ENCODE peak calls at places on chromosomes 5 and 9, in four cellular contexts. J is HepG2, F is HCT116, P is SK-N-SH. N is an unnamed sample.

GRCh38 chr9:35054185-35054835 is 18.1 kb downstream of the VCP start:
- DNase-seq in J (no peak), P (no peak), F (no peak), N (no peak)

GRCh38 chr5:171835066-171835465 is 49.4 kb downstream of the SMIM23 start:
- DNase-seq in P (no peak), J (no peak), F (no peak), N (no peak)

GRCh38 chr9:133962341-133962740 is 29.8 kb downstream of the VAV2 start:
- DNase-seq in P (no peak), F (no peak), J (no peak), N (no peak)

GRCh38 chr5:109452661-109453060 is 42.9 kb upstream of the PJA2 start:
- DNase-seq in F (no peak), P (no peak), J (no peak), N (no peak)

GRCh38 chr9:134455951-134456739 is 129.9 kb downstream of the RXRA start:
- DNase-seq in P (peak), J (no peak), F (peak), N (peak)

GRCh38 chr9:107738789-107739188 is 249.2 kb upstream of the KLF4 start:
- DNase-seq in J (no peak), P (no peak), F (no peak), N (no peak)

GRCh38 chr9:119639287-119639955 is 270.2 kb upstream of the BRINP1 start:
- DNase-seq in P (peak), F (no peak), J (no peak), N (no peak)

GRCh38 chr5:42811591-42812392 is at the start of gene SELENOP:
- DNase-seq in F (peak), J (peak), P (no peak), N (no peak)

GRCh38 chr9:107019216-107019615 is 156.2 kb downstream of the ZNF462 start:
- DNase-seq in F (no peak), J (no peak), P (no peak), N (no peak)

GRCh38 chr5:87195616-87196015 is 72.1 kb upstream of the RASA1 start:
- DNase-seq in J (no peak), F (no peak), P (no peak), N (no peak)

GRCh38 chr5:74433255-74434123 is 207.0 kb downstream of the ENC1 start:
- DNase-seq in F (no peak), P (no peak), J (no peak), N (no peak)

GRCh38 chr5:3218916-3219650 is 376.5 kb upstream of the IRX1 start:
- DNase-seq in P (no peak), J (no peak), F (no peak), N (no peak)

GRCh38 chr5:33556330-33557328 is 115.9 kb downstream of the TARS1 start:
- DNase-seq in P (no peak), J (peak), F (no peak), N (no peak)

GRCh38 chr5:177454397-177455035 is 7.9 kb downstream of the PRR7 start:
- DNase-seq in J (peak), F (peak), P (peak), N (peak)

GRCh38 chr5:180718810-180719453 is 20.9 kb downstream of the OR2Y1 start:
- DNase-seq in P (peak), J (peak), F (peak), N (peak)

GRCh38 chr5:62305715-62306493 is at the start of gene KIF2A:
- DNase-seq in J (peak), F (peak), P (peak), N (peak)

GRCh38 chr5:9869616-9870288 is 239.6 kb upstream of the TAS2R1 start:
- DNase-seq in J (no peak), F (no peak), P (no peak), N (no peak)

GRCh38 chr5:160802567-160802966 is 49.4 kb downstream of the ATP10B start:
- DNase-seq in F (no peak), P (no peak), J (no peak), N (no peak)

GRCh38 chr9:76873056-76873792 is 32.7 kb downstream of the PRUNE2 start:
- DNase-seq in P (no peak), F (no peak), J (no peak), N (no peak)

GRCh38 chr5:22835630-22836029 is 17.5 kb downstream of the CDH12 start:
- DNase-seq in P (no peak), F (no peak), J (no peak), N (no peak)

GRCh38 chr5:8333445-8333844 is 464.5 kb downstream of the MTRR start:
- DNase-seq in J (no peak), P (no peak), F (no peak), N (no peak)

GRCh38 chr9:2837915-2838314 is 6.0 kb downstream of the PUM3 start:
- DNase-seq in F (no peak), J (no peak), P (peak), N (no peak)

GRCh38 chr9:132006657-132007370 is 72.9 kb downstream of the MED27 start:
- DNase-seq in P (no peak), F (no peak), J (no peak), N (no peak)

GRCh38 chr9:122036988-122037387 is 56.1 kb downstream of the TTLL11 start:
- DNase-seq in J (no peak), P (no peak), F (no peak), N (no peak)

GRCh38 chr5:169980418-169981053 is at the start of gene INSYN2B:
- DNase-seq in F (peak), P (peak), J (peak), N (peak)

GRCh38 chr5:165029471-165029870 is 1524.1 kb downstream of the MAT2B start:
- DNase-seq in J (peak), F (no peak), P (peak), N (peak)

GRCh38 chr5:155926011-155926410 is 401.0 kb upstream of the SGCD start:
- DNase-seq in F (no peak), J (no peak), P (no peak), N (no peak)

GRCh38 chr9:77707696-77708095 is 59.6 kb upstream of the GNA14 start:
- DNase-seq in P (no peak), J (peak), F (peak), N (no peak)

GRCh38 chr5:83475540-83476469 is 4.3 kb downstream of the VCAN start:
- DNase-seq in J (peak), F (no peak), P (no peak), N (no peak)

GRCh38 chr5:153542536-153542935 is 52.1 kb downstream of the GRIA1 start:
- DNase-seq in F (no peak), P (no peak), J (no peak), N (no peak)
- TF ChIP-seq ELF1 in F (no peak), P (no peak), J (no peak), N (no peak)

GRCh38 chr9:97315550-97315949 is 8.1 kb downstream of the CCDC180 start:
- DNase-seq in F (no peak), J (no peak), P (no peak), N (no peak)
- TF ChIP-seq ELF1 in F (no peak), J (no peak), P (no peak), N (no peak)

GRCh38 chr9:79944991-79945390 is 373.2 kb downstream of the TLE4 start:
- DNase-seq in J (no peak), F (no peak), P (no peak), N (no peak)
- TF ChIP-seq ELF1 in J (no peak), F (no peak), P (no peak), N (no peak)

GRCh38 chr5:143409972-143410371 is 6.5 kb upstream of the NR3C1 start:
- DNase-seq in P (no peak), F (no peak), J (no peak), N (no peak)

GRCh38 chr5:143413964-143414669 is 10.6 kb upstream of the NR3C1 start:
- DNase-seq in P (no peak), J (no peak), F (no peak), N (no peak)

GRCh38 chr5:143416411-143416810 is 12.9 kb upstream of the NR3C1 start:
- DNase-seq in P (no peak), J (no peak), F (no peak), N (no peak)

GRCh38 chr5:143417503-143418139 is 14.1 kb upstream of the NR3C1 start:
- DNase-seq in J (no peak), F (no peak), P (no peak), N (no peak)

DNA sequence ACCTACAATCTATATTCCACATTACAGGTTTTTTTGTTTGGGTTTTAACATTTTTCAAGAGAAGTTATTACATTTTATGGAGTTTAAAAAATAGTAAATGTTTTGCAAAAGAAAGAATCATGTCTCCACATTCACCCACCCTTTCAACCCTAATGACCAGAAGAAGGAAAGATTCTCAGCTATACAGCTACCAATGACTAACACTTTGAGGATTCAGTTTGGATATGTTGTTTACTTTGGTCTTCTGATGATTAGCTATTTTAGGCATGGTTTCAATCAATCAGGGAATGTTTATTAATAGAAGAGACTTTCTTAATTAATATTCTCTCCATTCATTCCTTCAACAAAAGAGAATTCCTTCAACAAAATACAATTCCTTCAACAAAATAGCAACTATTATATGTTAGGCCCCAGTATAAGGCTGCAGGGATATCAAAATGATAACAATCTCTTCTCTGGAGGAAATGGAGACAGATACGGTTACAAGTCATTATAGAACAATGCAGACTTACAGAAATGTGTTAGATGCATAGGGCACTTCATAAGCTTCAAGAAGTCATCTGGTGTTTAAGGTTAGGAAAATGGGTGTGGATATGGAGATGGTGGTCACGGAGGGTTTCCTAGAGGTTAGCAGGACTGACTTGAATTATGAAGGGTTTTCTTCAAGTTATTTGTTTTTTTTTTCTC is 9.3 kb upstream of the NR3C1 start:
- DNase-seq in F (no peak), J (no peak), P (no peak), N (no peak)
- TF ChIP-seq ELF1 in F (no peak), J (no peak), P (no peak), N (no peak)

DNA sequence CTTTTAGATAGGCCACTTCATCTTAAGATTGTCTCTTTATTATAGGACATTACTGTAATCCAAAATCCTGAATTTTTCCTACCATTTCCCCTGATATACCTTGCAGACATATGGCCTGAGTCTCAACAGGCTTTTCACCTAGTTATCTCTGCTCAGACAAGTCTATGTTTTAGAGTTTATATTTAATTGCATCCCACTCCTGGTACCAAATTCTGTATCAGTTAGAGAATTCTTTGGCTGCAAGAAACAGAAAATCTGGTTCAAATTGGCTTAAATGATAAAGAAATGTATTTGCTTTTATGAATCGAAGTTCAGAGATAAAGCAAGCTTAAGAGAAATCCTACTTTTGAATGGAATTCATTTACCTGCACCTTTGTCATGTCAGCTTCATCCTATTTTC is 102.2 kb upstream of the OSMR start:
- DNase-seq in F (no peak), P (no peak), J (no peak), N (no peak)
- TF ChIP-seq ELF1 in F (no peak), P (no peak), J (no peak), N (no peak)

DNA sequence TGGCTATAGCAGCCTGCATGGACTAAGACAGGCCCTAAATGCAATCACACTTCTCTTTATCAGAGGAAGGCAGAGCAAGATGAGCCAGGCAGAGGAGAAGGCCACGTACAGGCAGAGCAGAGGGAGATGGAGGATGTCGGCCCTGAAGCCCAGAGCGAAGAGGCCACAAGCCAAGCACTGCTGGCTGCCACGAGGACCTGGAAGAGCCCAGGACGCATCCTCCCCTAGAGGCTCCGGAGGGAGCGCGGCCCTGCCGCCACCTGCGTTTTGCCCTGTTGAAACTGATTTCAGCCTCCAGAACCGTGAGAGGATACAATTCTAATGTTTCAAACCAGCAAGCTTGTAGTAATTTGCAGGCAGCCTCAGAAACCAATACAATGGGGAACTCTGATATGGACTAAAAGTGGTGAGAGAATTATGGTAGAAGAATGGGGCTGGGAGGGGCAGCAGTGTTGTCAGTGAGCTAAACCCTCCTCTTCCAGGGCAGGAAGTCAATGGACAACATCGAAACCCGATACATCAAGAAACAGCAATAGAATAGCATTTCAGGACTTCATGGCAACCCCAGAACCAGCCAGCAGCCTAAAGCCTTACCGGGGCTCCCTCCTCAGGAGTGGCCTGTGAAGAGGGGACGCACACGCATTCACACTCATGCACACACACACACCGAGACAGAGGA is 32.6 kb downstream of the ADAMTS2 start:
- DNase-seq in F (no peak), P (no peak), J (no peak), N (no peak)
- TF ChIP-seq ELF1 in F (no peak), P (no peak), J (no peak), N (no peak)